ENCODE peak calls at places on chromosomes 5 and 9, in four cellular contexts. F is transverse colon, R is Karpas-422, H is endothelial cell of umbilical vein. W is an unnamed sample. For H3K4me1, the result is how much of the 10 kb centered on the place peaks cover.

GRCh38 chr5:132498152-132498551 is 7.6 kb upstream of the IRF1 start:
- DNase-seq in R (no peak), F (no peak), H (peak), W (no peak)

GRCh38 chr9:122383992-122384461 is 13.2 kb downstream of the PTGS1 start:
- DNase-seq in F (no peak), H (peak), R (no peak), W (no peak)

GRCh38 chr9:113593682-113594281 is 130.3 kb downstream of the RGS3 start:
- DNase-seq in R (no peak), F (peak), H (peak), W (peak)

GRCh38 chr5:10562202-10563131 is 1.4 kb upstream of the ANKRD33B start:
- DNase-seq in R (peak), H (no peak), F (no peak), W (no peak)

GRCh38 chr5:174735498-174736350 is 11.3 kb downstream of the MSX2 start:
- DNase-seq in H (no peak), R (peak), F (no peak), W (peak)

GRCh38 chr9:136142416-136142800 is 23.7 kb upstream of the TMEM250 start:
- DNase-seq in F (no peak), H (no peak), R (no peak), W (no peak)

GRCh38 chr9:108396193-108396592 is 459.6 kb downstream of the ACTL7B start:
- DNase-seq in F (peak), R (no peak), H (no peak), W (no peak)

GRCh38 chr9:132036521-132036920 is 43.1 kb downstream of the MED27 start:
- DNase-seq in H (no peak), R (no peak), F (no peak), W (no peak)

GRCh38 chr5:34652466-34652865 is 3.7 kb upstream of the RAI14 start:
- DNase-seq in R (no peak), F (no peak), H (peak), W (no peak)

GRCh38 chr9:93119953-93120845 is 13.9 kb downstream of the NINJ1 start:
- DNase-seq in F (peak), H (peak), R (peak), W (peak)

GRCh38 chr9:89874351-89875321 is 269.8 kb downstream of the GADD45G start:
- DNase-seq in R (no peak), F (no peak), H (no peak), W (no peak)

GRCh38 chr5:135559342-135559741 is 19.4 kb downstream of the CXCL14 start:
- DNase-seq in R (peak), F (no peak), H (no peak), W (no peak)

GRCh38 chr9:129280236-129281231 is 102.5 kb upstream of the IER5L start:
- DNase-seq in F (peak), R (no peak), H (no peak), W (no peak)

GRCh38 chr9:129352157-129352870 is 174.3 kb upstream of the IER5L start:
- DNase-seq in R (no peak), H (no peak), F (no peak), W (peak)

GRCh38 chr5:146541956-146542849 is 26.2 kb upstream of the GPR151 start:
- DNase-seq in F (peak), R (peak), H (peak), W (peak)

GRCh38 chr5:11407553-11408145 is 496.6 kb downstream of the CTNND2 start:
- DNase-seq in R (no peak), H (no peak), F (no peak), W (no peak)

GRCh38 chr5:123107343-123108240 is 18.6 kb downstream of the PRDM6 start:
- DNase-seq in F (no peak), R (no peak), H (no peak), W (no peak)

GRCh38 chr9:88400021-88400420 is 11.8 kb downstream of the SPIN1 start:
- DNase-seq in R (no peak), F (no peak), H (no peak), W (no peak)

GRCh38 chr9:20405086-20405485 is 217.2 kb downstream of the MLLT3 start:
- DNase-seq in R (no peak), H (no peak), F (no peak), W (no peak)

GRCh38 chr5:133246376-133247144 is 194.7 kb downstream of the HSPA4 start:
- DNase-seq in R (no peak), F (no peak), H (no peak), W (no peak)

GRCh38 chr9:110255064-110255416 is 1.3 kb downstream of the TXN start:
- DNase-seq in H (no peak), R (peak), F (peak), W (peak)

GRCh38 chr9:137550958-137551655 is 572 bp upstream of the MRPL41 start:
- DNase-seq in R (no peak), F (no peak), H (peak), W (peak)

GRCh38 chr5:66850354-66851075 is 254.3 kb downstream of the MAST4 start:
- DNase-seq in R (no peak), F (no peak), H (no peak), W (no peak)

GRCh38 chr5:173143567-173143966 is 764 bp upstream of the BNIP1 start:
- DNase-seq in R (no peak), H (no peak), F (no peak), W (no peak)

GRCh38 chr9:34701023-34701768 is 8.7 kb downstream of the CCL21 start:
- DNase-seq in R (peak), F (peak), H (peak), W (peak)

GRCh38 chr5:33937017-33937699 is 972 bp downstream of the RXFP3 start:
- DNase-seq in H (no peak), R (no peak), F (no peak), W (no peak)

GRCh38 chr9:37350486-37351190 is 71.9 kb upstream of the GRHPR start:
- DNase-seq in H (no peak), F (no peak), R (no peak), W (no peak)

GRCh38 chr5:149731617-149732400 is 1.7 kb downstream of the PPARGC1B start:
- DNase-seq in R (peak), H (peak), F (peak), W (peak)

GRCh38 chr5:53151713-53152458 is 42.3 kb upstream of the MOCS2 start:
- DNase-seq in H (peak), F (peak), R (no peak), W (no peak)

GRCh38 chr9:76441551-76442322 is 17.2 kb upstream of the GCNT1 start:
- DNase-seq in R (no peak), F (no peak), H (peak), W (no peak)

GRCh38 chr5:180866296-180866695 is 5.2 kb upstream of the ZFP62 start:
- DNase-seq in R (no peak), F (no peak), H (no peak), W (no peak)

GRCh38 chr5:123119334-123119986 is 30.4 kb downstream of the PRDM6 start:
- DNase-seq in H (no peak), R (no peak), F (no peak), W (peak)

GRCh38 chr5:52895070-52895469 is 94.1 kb upstream of the ITGA2 start:
- DNase-seq in F (no peak), H (no peak), R (no peak), W (no peak)

GRCh38 chr5:122363623-122364022 is 51.6 kb downstream of the SNCAIP start:
- DNase-seq in R (no peak), F (no peak), H (no peak), W (no peak)

GRCh38 chr9:14179449-14179848 is 134.5 kb downstream of the NFIB start:
- DNase-seq in F (peak), H (no peak), R (no peak), W (no peak)

GRCh38 chr5:172926796-172927195 is 32.4 kb upstream of the RPL26L1 start:
- DNase-seq in H (no peak), F (no peak), R (no peak), W (no peak)

GRCh38 chr5:168073991-168074800 is 217.2 kb upstream of the WWC1 start:
- DNase-seq in F (no peak), R (no peak), H (no peak), W (no peak)

GRCh38 chr5:96661101-96661840 is 905 bp upstream of the CAST start:
- DNase-seq in F (peak), H (peak), R (peak), W (peak)

GRCh38 chr9:113426701-113427100 is 16.2 kb downstream of the C9orf43 start:
- DNase-seq in F (no peak), R (no peak), H (no peak), W (no peak)

GRCh38 chr5:139394654-139395566 is at the start of gene PROB1:
- DNase-seq in R (no peak), H (no peak), F (no peak), W (no peak)
- H3K4me1 ChIP-seq in R (under half), H (under half), F (under half), W (under half)

DNA sequence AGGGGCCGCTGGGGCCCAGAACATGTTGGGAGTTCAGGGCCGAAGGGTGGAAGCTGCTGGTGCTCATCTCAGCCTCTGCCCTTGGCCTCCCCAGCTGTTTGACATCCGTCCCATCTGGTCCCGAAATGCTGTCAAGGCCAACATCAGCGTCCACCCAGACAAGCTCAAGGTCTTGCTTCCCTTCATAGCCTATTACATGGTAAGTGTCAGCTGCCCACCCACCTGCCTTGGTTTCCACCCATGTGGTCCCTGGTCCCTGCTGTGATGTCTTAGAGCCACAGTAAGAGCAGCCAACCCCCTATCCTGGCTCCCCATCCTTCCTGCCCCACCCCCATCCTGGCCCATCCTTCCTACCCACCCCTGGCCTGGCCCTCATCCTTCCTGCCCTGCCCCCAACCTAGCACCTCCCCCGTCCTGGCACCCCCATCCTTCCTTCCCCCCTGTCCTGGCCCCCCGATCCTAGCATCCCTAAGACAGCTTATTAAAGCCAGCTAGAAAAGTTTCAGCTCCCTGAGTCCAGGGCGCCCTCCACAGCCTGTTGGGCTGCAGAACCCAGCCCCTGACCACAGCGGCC is 9.7 kb upstream of the CEL start:
- DNase-seq in R (no peak), F (no peak), H (no peak), W (no peak)
- H3K4me1 ChIP-seq in R (under half), F (under half), H (under half), W (under half)

GRCh38 chr9:94920439-94920951 is 194.0 kb downstream of the AOPEP start:
- DNase-seq in H (no peak), F (peak), R (no peak), W (no peak)
- H3K4me1 ChIP-seq in H (under half), F (under half), R (under half), W (under half)

DNA sequence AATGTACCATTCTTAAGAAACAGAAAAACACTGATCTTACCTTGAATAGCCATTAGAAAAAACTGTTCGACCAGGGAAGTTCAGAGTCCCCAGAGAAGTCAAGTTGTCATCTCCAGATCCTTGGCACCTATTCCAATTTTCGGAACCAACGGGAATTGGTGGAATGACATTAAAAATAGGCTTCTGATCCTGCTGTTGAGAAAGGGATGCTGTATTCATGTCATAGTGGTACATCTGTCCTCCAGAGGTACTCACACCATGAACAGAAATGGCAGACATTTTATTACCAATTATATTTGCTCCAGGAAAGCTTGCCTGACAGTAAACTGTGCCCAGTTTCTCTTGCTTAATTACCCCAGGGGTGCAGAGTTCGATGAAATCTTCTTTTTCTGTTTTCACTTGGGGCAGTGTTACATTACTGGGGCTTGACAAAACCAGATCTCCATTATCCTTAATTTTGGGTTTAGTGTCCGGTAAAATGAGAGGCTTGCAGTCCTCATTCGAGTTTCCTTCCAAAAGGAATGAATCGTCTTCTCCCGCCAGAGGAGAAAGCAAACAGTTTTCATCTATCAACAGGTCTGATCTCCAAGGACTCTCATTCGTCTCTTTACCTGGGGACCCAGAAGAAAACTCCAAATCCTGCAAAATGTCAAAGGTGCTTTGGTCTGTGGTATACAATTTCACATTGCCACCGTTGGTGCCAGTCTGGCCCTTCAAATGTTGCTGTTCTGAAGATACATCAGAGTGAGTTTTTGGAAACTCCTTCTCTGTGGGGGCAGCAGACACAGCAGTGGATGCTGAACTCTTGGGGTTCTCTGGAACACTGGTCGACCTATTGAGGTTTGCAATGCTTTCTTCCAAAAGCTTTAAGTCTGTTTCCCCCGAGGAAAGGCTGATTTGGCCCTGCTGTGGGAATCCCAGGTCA is 3.6 kb downstream of the NR3C1 start:
- DNase-seq in H (no peak), R (peak), F (no peak), W (no peak)
- H3K4me1 ChIP-seq in H (half or more), R (under half), F (half or more), W (under half)

DNA sequence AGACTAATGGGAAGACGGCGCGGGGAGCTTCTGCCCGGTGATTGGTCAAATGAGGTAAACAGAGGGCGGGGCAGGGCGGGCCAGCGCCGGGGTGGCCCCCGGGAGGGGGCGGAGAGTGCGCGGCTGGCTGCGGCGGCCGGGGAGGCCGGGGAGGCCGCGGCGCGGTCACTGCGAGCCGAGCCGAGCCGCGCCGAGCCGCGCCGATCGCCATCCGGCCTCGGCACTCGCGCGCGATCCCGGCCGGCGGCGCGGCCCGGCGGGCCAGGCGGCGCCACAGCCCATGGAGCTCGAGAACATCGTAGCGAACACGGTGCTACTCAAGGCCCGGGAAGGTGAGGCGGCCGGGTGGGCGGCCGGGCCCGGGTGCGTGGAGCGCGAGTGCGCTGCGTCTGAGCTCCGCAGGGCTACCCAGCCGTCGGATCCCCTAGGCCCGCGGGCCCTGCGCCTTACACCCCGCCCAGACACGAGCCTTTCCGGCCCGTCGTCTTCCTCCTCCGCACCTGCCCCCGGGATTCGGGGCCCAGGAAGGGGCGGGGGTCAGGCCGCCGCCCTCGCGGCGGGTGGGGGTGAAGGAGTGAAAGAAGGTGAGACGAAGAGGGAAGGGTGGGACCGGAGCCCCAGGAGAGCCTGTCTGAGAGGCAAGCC is at the start of gene GRK6:
- DNase-seq in H (no peak), F (peak), R (peak), W (peak)
- H3K4me1 ChIP-seq in H (under half), F (under half), R (half or more), W (under half)

GRCh38 chr5:75568202-75568601 is 43.1 kb upstream of the ANKDD1B start:
- DNase-seq in R (no peak), H (no peak), F (no peak), W (no peak)
- H3K4me1 ChIP-seq in R (under half), H (under half), F (under half), W (under half)

DNA sequence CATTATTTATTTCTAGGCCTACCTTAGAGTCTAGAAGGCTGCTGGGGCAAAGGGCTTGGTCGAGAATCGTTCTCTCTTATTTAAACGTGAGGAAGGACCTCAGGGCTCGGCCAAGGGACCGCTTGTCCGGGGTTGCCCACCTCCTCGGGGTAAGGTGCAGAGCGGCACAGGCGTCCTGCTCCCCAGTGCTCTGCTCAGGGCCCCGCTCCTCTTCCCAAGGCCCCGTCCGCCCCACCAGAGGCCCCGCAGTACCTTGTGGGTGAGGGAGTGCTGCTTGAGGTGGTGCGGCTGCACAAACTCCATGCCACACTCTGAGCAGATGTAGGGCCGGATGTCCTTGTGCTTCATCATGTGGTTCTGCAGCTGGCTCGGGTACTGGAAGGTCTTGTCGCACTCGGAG is 47.3 kb downstream of the ZNF366 start:
- DNase-seq in R (no peak), H (no peak), F (no peak), W (no peak)
- H3K4me1 ChIP-seq in R (under half), H (under half), F (under half), W (under half)

GRCh38 chr5:55969956-55970355 is 24.8 kb downstream of the IL6ST start:
- DNase-seq in F (no peak), H (peak), R (no peak), W (no peak)
- H3K4me1 ChIP-seq in F (under half), H (under half), R (under half), W (under half)